ENCODE peak calls at places on chromosomes 5 and 9, in seven cellular contexts. E, F, R, S, P, L and D are unnamed samples.

GRCh38 chr5:150801117-150801927 is 22.8 kb downstream of the SMIM3 start:
- DNase-seq in E (peak), F (no peak), R (no peak), S (peak), P (peak), L (peak), D (peak)

GRCh38 chr9:69326261-69326660 is 1.2 kb downstream of the ENTREP1 start:
- DNase-seq in E (no peak), F (no peak), R (no peak), S (no peak), P (no peak), L (no peak), D (no peak)

GRCh38 chr5:103461223-103461622 is 101.4 kb downstream of the NUDT12 start:
- DNase-seq in E (peak), F (no peak), R (no peak), S (no peak), P (peak), L (no peak), D (no peak)

GRCh38 chr9:118928723-118929122 is 440.5 kb downstream of the BRINP1 start:
- DNase-seq in E (no peak), F (no peak), R (no peak), S (no peak), P (no peak), L (no peak), D (no peak)

GRCh38 chr5:138032572-138033274 is at the start of gene FAM13B:
- DNase-seq in E (peak), F (peak), R (peak), S (peak), P (peak), L (peak), D (peak)

GRCh38 chr5:96780626-96781025 is 27.1 kb downstream of the ERAP1 start:
- DNase-seq in E (peak), F (no peak), R (no peak), S (no peak), P (no peak), L (peak), D (no peak)

GRCh38 chr5:37015795-37016666 is 139.5 kb downstream of the NIPBL start:
- DNase-seq in E (peak), F (no peak), R (no peak), S (no peak), P (no peak), L (no peak), D (no peak)

GRCh38 chr9:127974002-127974768 is 6.6 kb downstream of the EEIG1 start:
- DNase-seq in E (no peak), F (peak), R (no peak), S (no peak), P (no peak), L (no peak), D (peak)

GRCh38 chr9:26537211-26537610 is 355.4 kb downstream of the CAAP1 start:
- DNase-seq in E (no peak), F (no peak), R (no peak), S (no peak), P (no peak), L (no peak), D (no peak)
- H3K27ac ChIP-seq in E (no peak), F (no peak), R (no peak), S (no peak), P (no peak), L (no peak), D (no peak)

DNA sequence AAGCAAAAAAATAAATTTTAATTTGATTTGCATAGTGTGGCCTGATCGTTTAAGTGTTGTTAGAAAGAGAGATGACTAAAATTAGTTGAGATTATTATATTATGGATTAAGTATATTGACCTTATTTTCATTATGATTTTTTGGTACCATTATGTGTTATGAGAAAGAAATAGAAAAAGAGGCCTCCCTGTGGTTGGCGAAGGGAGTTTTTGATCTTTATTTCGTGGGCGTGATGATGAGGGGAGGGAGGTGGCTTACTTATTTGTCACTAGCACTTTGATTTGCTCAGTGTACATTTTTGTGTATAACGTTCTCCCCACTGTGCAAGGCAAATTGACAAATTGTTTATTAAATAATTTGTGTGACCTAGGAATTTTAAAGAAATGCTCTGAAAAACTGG is 2.8 kb downstream of the DAPK1 start:
- DNase-seq in E (no peak), F (no peak), R (no peak), S (no peak), P (no peak), L (peak), D (no peak)
- H3K4me3 ChIP-seq in E (no peak), F (no peak), R (no peak), S (no peak), P (no peak), L (peak), D (no peak)

DNA sequence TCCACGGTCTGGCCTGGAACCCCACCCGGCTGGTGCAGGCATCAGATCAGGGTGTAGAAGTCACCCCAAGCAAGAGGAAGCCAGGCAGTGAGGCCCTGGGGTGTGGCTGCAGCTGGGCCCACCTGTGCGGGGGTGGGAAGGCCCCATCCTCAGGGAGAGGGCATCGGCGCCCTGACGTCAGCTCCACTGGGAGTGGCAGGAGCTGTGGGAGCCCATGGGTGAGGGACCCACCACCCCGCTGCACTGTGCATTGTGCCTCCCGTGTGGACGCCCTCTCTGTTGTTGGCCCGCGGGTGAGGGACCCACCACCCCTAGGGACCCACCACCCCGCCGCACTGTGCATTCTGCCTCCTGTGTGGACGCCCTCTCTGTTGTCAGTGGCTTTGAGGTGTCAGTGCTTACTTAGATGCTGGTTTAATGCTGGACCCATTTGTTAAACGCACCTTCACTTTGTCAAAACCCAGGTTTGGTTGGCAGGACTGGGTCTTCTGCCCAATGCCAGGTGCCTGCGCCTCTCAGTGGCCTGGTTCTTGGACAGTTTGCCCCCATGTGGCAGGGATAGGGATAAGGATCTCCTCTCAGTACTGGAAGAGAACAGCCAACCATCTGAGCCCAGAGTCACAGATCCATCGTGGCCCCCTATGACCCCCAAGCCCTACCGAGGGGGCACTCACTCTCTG is 6.9 kb upstream of the EXOC3 start:
- DNase-seq in E (peak), F (peak), R (no peak), S (no peak), P (no peak), L (peak), D (no peak)
- TF ChIP-seq POLR2A in E (no peak), F (no peak), R (no peak), S (no peak), P (no peak), L (no peak), D (no peak)

GRCh38 chr9:135015986-135016640 is 71.4 kb upstream of the OLFM1 start:
- DNase-seq in E (no peak), F (no peak), R (no peak), S (no peak), P (no peak), L (no peak), D (no peak)
- H3K27ac ChIP-seq in E (no peak), F (no peak), R (no peak), S (no peak), P (no peak), L (no peak), D (no peak)

DNA sequence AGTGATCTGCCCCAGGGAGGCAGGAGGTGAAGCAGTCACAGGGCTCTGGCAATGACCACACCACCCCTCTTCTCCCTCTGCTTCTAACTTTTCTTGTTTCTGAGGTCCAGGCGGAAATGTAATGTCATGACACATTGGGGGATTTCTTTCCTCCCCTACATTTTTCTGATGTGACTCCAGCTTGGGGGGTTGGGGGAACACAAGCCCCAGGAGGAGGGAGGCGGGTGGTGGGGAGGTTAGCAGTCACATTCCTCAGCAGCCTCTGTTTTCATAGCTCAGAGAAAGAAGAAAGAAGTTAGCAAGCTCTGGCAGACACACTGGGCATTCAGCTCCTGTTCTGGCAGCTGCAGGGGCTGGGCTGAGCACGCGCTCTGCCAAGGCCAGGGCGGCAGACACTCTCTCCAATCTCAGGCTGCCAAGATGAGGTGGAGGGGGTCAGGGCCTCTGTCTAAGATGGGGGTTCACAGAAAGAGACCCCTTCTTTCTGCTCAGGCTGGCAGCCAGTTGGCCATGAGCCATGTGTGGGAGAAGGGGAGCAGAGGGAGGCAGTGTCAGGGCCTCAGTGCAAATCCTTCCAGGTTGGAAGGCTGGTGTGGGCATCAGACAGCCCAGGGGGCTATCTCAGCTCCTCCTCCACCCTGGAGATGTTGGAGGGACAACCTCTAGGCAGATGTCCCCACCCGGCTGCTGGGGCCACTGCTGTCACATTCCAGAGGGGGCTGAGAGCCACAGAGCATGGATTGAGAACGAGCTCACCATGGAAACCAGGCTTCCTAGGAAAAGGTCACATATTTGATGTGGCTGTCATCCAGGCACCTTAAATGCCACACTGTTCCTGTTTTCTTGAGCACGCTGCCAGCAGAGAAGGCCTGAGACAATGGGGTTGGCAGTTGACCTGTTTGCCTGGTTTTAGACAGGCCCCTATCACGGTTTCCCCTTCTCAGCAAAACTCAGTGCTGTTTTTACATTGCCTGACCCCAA is 20.1 kb upstream of the PFDN1 start:
- DNase-seq in E (peak), F (no peak), R (no peak), S (peak), P (no peak), L (peak), D (peak)
- H3K4me3 ChIP-seq in E (no peak), F (no peak), R (no peak), S (no peak), P (no peak), L (no peak), D (no peak)

GRCh38 chr5:119287547-119288073 is 68.2 kb upstream of the TNFAIP8 start:
- DNase-seq in E (peak), F (no peak), R (no peak), S (no peak), P (no peak), L (peak), D (no peak)
- TF ChIP-seq POLR2A in E (no peak), F (no peak), R (no peak), S (no peak), P (no peak), L (no peak), D (no peak)

GRCh38 chr5:169592937-169593650 is 9.5 kb downstream of the SPDL1 start:
- DNase-seq in E (no peak), F (no peak), R (no peak), S (no peak), P (no peak), L (no peak), D (no peak)

GRCh38 chr5:169595172-169595820 is 11.7 kb downstream of the SPDL1 start:
- DNase-seq in E (no peak), F (no peak), R (no peak), S (no peak), P (no peak), L (peak), D (no peak)

GRCh38 chr5:169590602-169591001 is 7.0 kb downstream of the SPDL1 start:
- DNase-seq in E (no peak), F (no peak), R (no peak), S (no peak), P (no peak), L (no peak), D (no peak)

DNA sequence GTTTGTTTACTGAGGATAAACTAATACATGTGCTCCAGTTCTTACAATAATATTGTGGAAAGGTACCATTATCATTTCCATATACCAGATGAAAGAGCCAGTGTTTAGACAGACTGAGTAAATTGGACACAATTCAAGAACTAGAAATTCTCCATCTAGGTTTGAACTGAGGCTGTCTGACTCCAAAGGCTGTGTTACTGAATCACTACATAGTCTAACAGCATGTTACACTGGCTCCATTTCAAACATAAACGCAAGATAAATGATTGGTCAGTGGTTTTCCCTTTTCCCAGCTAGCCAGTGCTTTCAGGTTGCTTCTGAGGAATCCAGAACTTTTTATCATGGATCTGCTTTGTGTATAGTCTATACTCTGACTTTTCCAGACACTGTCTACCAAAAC is 8.1 kb downstream of the SPDL1 start:
- DNase-seq in E (peak), F (no peak), R (no peak), S (no peak), P (no peak), L (no peak), D (no peak)
- H3K27ac ChIP-seq in E (no peak), F (no peak), R (no peak), S (no peak), P (no peak), L (no peak), D (no peak)

DNA sequence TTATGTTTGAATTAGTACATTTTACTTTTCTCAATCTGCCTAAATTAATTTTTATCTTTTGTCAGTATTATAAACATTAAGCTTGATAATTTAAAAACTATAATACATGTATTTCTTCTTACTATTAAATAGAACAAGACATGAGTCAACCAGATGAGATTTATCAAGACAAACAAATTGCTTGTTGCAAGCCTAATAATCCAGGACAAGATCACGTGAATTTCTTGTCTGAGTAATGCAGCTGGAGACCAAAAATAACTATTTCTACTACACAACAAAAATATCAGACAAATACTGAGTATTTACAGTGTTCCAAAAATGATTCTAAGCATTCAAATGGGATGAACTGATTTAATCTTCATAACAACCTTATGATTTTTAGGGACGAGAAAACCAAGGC is 339.1 kb upstream of the PRR16 start:
- DNase-seq in E (peak), F (no peak), R (no peak), S (no peak), P (no peak), L (no peak), D (no peak)
- H3K4me3 ChIP-seq in E (no peak), F (no peak), R (no peak), S (no peak), P (no peak), L (no peak), D (no peak)

GRCh38 chr5:78648359-78649219 is at the start of gene LHFPL2:
- DNase-seq in E (peak), F (peak), R (peak), S (peak), P (no peak), L (peak), D (peak)
- TF ChIP-seq POLR2A in E (peak), F (peak), R (peak), S (no peak), P (no peak), L (no peak), D (peak)